ENCODE peak calls at places on chromosomes 12 and 14, in five cellular contexts. One of them, this sample, is unnamed. For H3K4me1, the result is how much of the 10 kb centered on the place peaks cover.

GRCh38 chr12:98544741-98545140 is 29.4 kb downstream of the TMPO start:
- DNase-seq in GM23338: no peak
- DNase-seq in Panc1: no peak
- DNase-seq in SK-N-SH: no peak
- DNase-seq in upper lobe of left lung: no peak
- DNase-seq in this sample: no peak

GRCh38 chr14:94584591-94585280 is 3.5 kb downstream of the SERPINA5 start:
- DNase-seq in GM23338: no peak
- DNase-seq in upper lobe of left lung: no peak
- DNase-seq in SK-N-SH: no peak
- DNase-seq in Panc1: no peak
- DNase-seq in this sample: no peak

GRCh38 chr12:11553871-11554533 is 95.5 kb upstream of the ETV6 start:
- DNase-seq in Panc1: peak
- DNase-seq in upper lobe of left lung: no peak
- DNase-seq in SK-N-SH: peak
- DNase-seq in GM23338: peak
- DNase-seq in this sample: no peak

GRCh38 chr12:105378821-105379400 is 48.4 kb downstream of the C12orf75 start:
- DNase-seq in Panc1: no peak
- DNase-seq in upper lobe of left lung: no peak
- DNase-seq in GM23338: no peak
- DNase-seq in SK-N-SH: peak
- DNase-seq in this sample: no peak

GRCh38 chr14:94685166-94685581 is 73.0 kb downstream of the SERPINA3 start:
- DNase-seq in GM23338: peak
- DNase-seq in upper lobe of left lung: no peak
- DNase-seq in Panc1: no peak
- DNase-seq in SK-N-SH: peak
- DNase-seq in this sample: peak

GRCh38 chr14:78450945-78451344 is 280.8 kb downstream of the NRXN3 start:
- DNase-seq in Panc1: no peak
- DNase-seq in SK-N-SH: no peak
- DNase-seq in upper lobe of left lung: no peak
- DNase-seq in GM23338: no peak
- DNase-seq in this sample: no peak

GRCh38 chr12:51098611-51099010 is 15.2 kb upstream of the CSRNP2 start:
- DNase-seq in SK-N-SH: no peak
- DNase-seq in GM23338: no peak
- DNase-seq in upper lobe of left lung: no peak
- DNase-seq in Panc1: no peak
- DNase-seq in this sample: no peak

GRCh38 chr12:10031318-10031717 is 836 bp downstream of the CLEC9A start:
- DNase-seq in upper lobe of left lung: no peak
- DNase-seq in GM23338: peak
- DNase-seq in SK-N-SH: no peak
- DNase-seq in Panc1: no peak
- DNase-seq in this sample: no peak

GRCh38 chr14:105141486-105142281 is 26.9 kb downstream of the JAG2 start:
- DNase-seq in Panc1: no peak
- DNase-seq in SK-N-SH: no peak
- DNase-seq in upper lobe of left lung: peak
- DNase-seq in GM23338: no peak
- DNase-seq in this sample: peak

GRCh38 chr12:120851444-120851843 is 52.7 kb downstream of the SPPL3 start:
- DNase-seq in Panc1: no peak
- DNase-seq in GM23338: no peak
- DNase-seq in SK-N-SH: no peak
- DNase-seq in upper lobe of left lung: no peak
- DNase-seq in this sample: no peak

GRCh38 chr14:99605299-99605961 is 1.4 kb upstream of the CCDC85C start:
- DNase-seq in upper lobe of left lung: peak
- DNase-seq in SK-N-SH: peak
- DNase-seq in GM23338: peak
- DNase-seq in Panc1: no peak
- DNase-seq in this sample: peak

GRCh38 chr14:77000340-77001235 is 27.9 kb downstream of the IRF2BPL start:
- DNase-seq in GM23338: peak
- DNase-seq in upper lobe of left lung: no peak
- DNase-seq in SK-N-SH: peak
- DNase-seq in Panc1: no peak
- DNase-seq in this sample: no peak

GRCh38 chr12:120534703-120535655 is 823 bp downstream of the RNF10 start:
- DNase-seq in SK-N-SH: peak
- DNase-seq in upper lobe of left lung: no peak
- DNase-seq in GM23338: peak
- DNase-seq in Panc1: no peak
- DNase-seq in this sample: peak

GRCh38 chr14:68584786-68585185 is 208.1 kb downstream of the ZFP36L1 start:
- DNase-seq in Panc1: no peak
- DNase-seq in GM23338: no peak
- DNase-seq in SK-N-SH: no peak
- DNase-seq in upper lobe of left lung: no peak
- DNase-seq in this sample: no peak

GRCh38 chr12:12683298-12683697 is 12.7 kb downstream of the GPR19 start:
- DNase-seq in GM23338: no peak
- DNase-seq in SK-N-SH: no peak
- DNase-seq in Panc1: no peak
- DNase-seq in upper lobe of left lung: no peak
- DNase-seq in this sample: no peak

GRCh38 chr12:113727651-113728061 is 238.5 kb downstream of the RBM19 start:
- DNase-seq in Panc1: peak
- DNase-seq in GM23338: no peak
- DNase-seq in upper lobe of left lung: no peak
- DNase-seq in SK-N-SH: no peak
- DNase-seq in this sample: no peak

GRCh38 chr12:12902036-12902435 is 10.7 kb downstream of the GPRC5A start:
- DNase-seq in SK-N-SH: no peak
- DNase-seq in Panc1: no peak
- DNase-seq in upper lobe of left lung: no peak
- DNase-seq in GM23338: no peak
- DNase-seq in this sample: no peak

GRCh38 chr14:31740688-31741087 is 179.5 kb downstream of the NUBPL start:
- DNase-seq in upper lobe of left lung: no peak
- DNase-seq in SK-N-SH: no peak
- DNase-seq in GM23338: no peak
- DNase-seq in Panc1: no peak
- DNase-seq in this sample: no peak

GRCh38 chr12:12172106-12172511 is 94.7 kb downstream of the LRP6 start:
- DNase-seq in SK-N-SH: no peak
- DNase-seq in GM23338: no peak
- DNase-seq in Panc1: no peak
- DNase-seq in upper lobe of left lung: no peak
- DNase-seq in this sample: no peak

GRCh38 chr14:67187210-67187609 is 2.0 kb upstream of the GARIN2 start:
- DNase-seq in upper lobe of left lung: no peak
- DNase-seq in Panc1: peak
- DNase-seq in SK-N-SH: no peak
- DNase-seq in GM23338: no peak
- DNase-seq in this sample: no peak

GRCh38 chr14:51304428-51304827 is 64.4 kb downstream of the TMX1 start:
- DNase-seq in Panc1: no peak
- DNase-seq in GM23338: peak
- DNase-seq in upper lobe of left lung: no peak
- DNase-seq in SK-N-SH: no peak
- DNase-seq in this sample: no peak

GRCh38 chr12:112153181-112153899 is 28.0 kb downstream of the TRAFD1 start:
- DNase-seq in upper lobe of left lung: no peak
- DNase-seq in Panc1: no peak
- DNase-seq in GM23338: no peak
- DNase-seq in SK-N-SH: no peak
- DNase-seq in this sample: no peak
- TF ChIP-seq POLR2AphosphoS5 in upper lobe of left lung: no peak
- TF ChIP-seq POLR2AphosphoS5 in Panc1: no peak
- TF ChIP-seq POLR2AphosphoS5 in GM23338: no peak
- TF ChIP-seq POLR2AphosphoS5 in SK-N-SH: no peak
- TF ChIP-seq POLR2AphosphoS5 in this sample: no peak

GRCh38 chr12:69897744-69898143 is 72.7 kb downstream of the MYRFL start:
- DNase-seq in Panc1: no peak
- DNase-seq in upper lobe of left lung: no peak
- DNase-seq in SK-N-SH: no peak
- DNase-seq in GM23338: peak
- DNase-seq in this sample: no peak

GRCh38 chr12:69901141-69901900 is 76.3 kb downstream of the MYRFL start:
- DNase-seq in SK-N-SH: no peak
- DNase-seq in Panc1: no peak
- DNase-seq in upper lobe of left lung: no peak
- DNase-seq in GM23338: no peak
- DNase-seq in this sample: no peak

GRCh38 chr12:69900720-69901131 is 75.7 kb downstream of the MYRFL start:
- DNase-seq in SK-N-SH: peak
- DNase-seq in upper lobe of left lung: no peak
- DNase-seq in Panc1: no peak
- DNase-seq in GM23338: peak
- DNase-seq in this sample: no peak

GRCh38 chr12:69896653-69897381 is 71.8 kb downstream of the MYRFL start:
- DNase-seq in SK-N-SH: no peak
- DNase-seq in GM23338: peak
- DNase-seq in Panc1: no peak
- DNase-seq in upper lobe of left lung: no peak
- DNase-seq in this sample: no peak

GRCh38 chr12:69898236-69898635 is 73.2 kb downstream of the MYRFL start:
- DNase-seq in upper lobe of left lung: no peak
- DNase-seq in Panc1: no peak
- DNase-seq in GM23338: no peak
- DNase-seq in SK-N-SH: no peak
- DNase-seq in this sample: no peak
- H3K27ac ChIP-seq in upper lobe of left lung: no peak
- H3K27ac ChIP-seq in Panc1: no peak
- H3K27ac ChIP-seq in GM23338: no peak
- H3K27ac ChIP-seq in SK-N-SH: no peak
- H3K27ac ChIP-seq in this sample: no peak

GRCh38 chr12:49292729-49293055 is 2.3 kb upstream of the PRPH start:
- DNase-seq in GM23338: no peak
- DNase-seq in SK-N-SH: peak
- DNase-seq in upper lobe of left lung: no peak
- DNase-seq in Panc1: no peak
- DNase-seq in this sample: no peak
- H3K4me1 ChIP-seq in GM23338: under half
- H3K4me1 ChIP-seq in SK-N-SH: under half
- H3K4me1 ChIP-seq in upper lobe of left lung: under half
- H3K4me1 ChIP-seq in Panc1: under half
- H3K4me1 ChIP-seq in this sample: half or more

GRCh38 chr12:56110571-56110970 is 5.9 kb upstream of the RPL41 start:
- DNase-seq in SK-N-SH: no peak
- DNase-seq in upper lobe of left lung: no peak
- DNase-seq in Panc1: no peak
- DNase-seq in GM23338: no peak
- DNase-seq in this sample: no peak

GRCh38 chr12:56115329-56115728 is 1.1 kb upstream of the RPL41 start:
- DNase-seq in GM23338: peak
- DNase-seq in upper lobe of left lung: no peak
- DNase-seq in Panc1: no peak
- DNase-seq in SK-N-SH: no peak
- DNase-seq in this sample: no peak

GRCh38 chr12:56117778-56118687 is at the start of gene ZC3H10:
- DNase-seq in upper lobe of left lung: peak
- DNase-seq in GM23338: peak
- DNase-seq in SK-N-SH: peak
- DNase-seq in Panc1: peak
- DNase-seq in this sample: peak

GRCh38 chr12:56116267-56117081 is at the start of gene RPL41:
- DNase-seq in Panc1: peak
- DNase-seq in GM23338: peak
- DNase-seq in SK-N-SH: peak
- DNase-seq in upper lobe of left lung: peak
- DNase-seq in this sample: peak

GRCh38 chr12:56114084-56114483 is 2.3 kb upstream of the RPL41 start:
- DNase-seq in SK-N-SH: no peak
- DNase-seq in Panc1: no peak
- DNase-seq in GM23338: no peak
- DNase-seq in upper lobe of left lung: no peak
- DNase-seq in this sample: no peak
- TF ChIP-seq POLR2AphosphoS5 in SK-N-SH: no peak
- TF ChIP-seq POLR2AphosphoS5 in Panc1: no peak
- TF ChIP-seq POLR2AphosphoS5 in GM23338: no peak
- TF ChIP-seq POLR2AphosphoS5 in upper lobe of left lung: no peak
- TF ChIP-seq POLR2AphosphoS5 in this sample: no peak

GRCh38 chr12:1992732-1993131 is 11.5 kb downstream of the DCP1B start:
- DNase-seq in upper lobe of left lung: no peak
- DNase-seq in Panc1: no peak
- DNase-seq in SK-N-SH: no peak
- DNase-seq in GM23338: no peak
- DNase-seq in this sample: no peak

GRCh38 chr12:1994429-1995143 is 9.7 kb downstream of the DCP1B start:
- DNase-seq in upper lobe of left lung: no peak
- DNase-seq in Panc1: no peak
- DNase-seq in GM23338: peak
- DNase-seq in SK-N-SH: no peak
- DNase-seq in this sample: no peak

GRCh38 chr12:1993341-1993740 is 10.9 kb downstream of the DCP1B start:
- DNase-seq in SK-N-SH: no peak
- DNase-seq in Panc1: peak
- DNase-seq in upper lobe of left lung: no peak
- DNase-seq in GM23338: no peak
- DNase-seq in this sample: no peak

GRCh38 chr12:1995205-1995896 is 8.9 kb downstream of the DCP1B start:
- DNase-seq in upper lobe of left lung: no peak
- DNase-seq in SK-N-SH: no peak
- DNase-seq in Panc1: no peak
- DNase-seq in GM23338: no peak
- DNase-seq in this sample: no peak

GRCh38 chr12:1993871-1994371 is 10.3 kb downstream of the DCP1B start:
- DNase-seq in SK-N-SH: no peak
- DNase-seq in upper lobe of left lung: no peak
- DNase-seq in GM23338: no peak
- DNase-seq in Panc1: peak
- DNase-seq in this sample: no peak
- H3K27ac ChIP-seq in SK-N-SH: peak
- H3K27ac ChIP-seq in upper lobe of left lung: peak
- H3K27ac ChIP-seq in GM23338: no peak
- H3K27ac ChIP-seq in Panc1: no peak
- H3K27ac ChIP-seq in this sample: peak

DNA sequence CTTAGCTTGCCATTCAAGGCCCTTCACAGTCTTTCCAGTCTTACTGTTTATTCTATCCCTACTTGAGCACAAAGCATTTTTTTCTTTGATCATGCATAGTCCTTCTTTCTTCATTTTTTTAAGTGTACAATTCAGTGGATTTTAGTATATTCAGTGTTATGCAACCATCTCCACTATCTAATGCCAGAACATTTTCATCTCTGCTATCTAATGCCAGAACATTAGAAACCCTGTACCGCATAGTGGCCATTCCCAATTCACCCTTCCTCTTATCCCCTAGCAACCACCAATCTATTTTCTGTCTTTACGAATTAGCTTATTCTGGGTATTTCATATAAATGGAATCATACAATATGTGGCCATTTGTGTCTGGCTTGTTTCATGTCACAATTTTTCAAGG is 13.4 kb downstream of the LPCAT3 start:
- DNase-seq in Panc1: no peak
- DNase-seq in GM23338: no peak
- DNase-seq in SK-N-SH: no peak
- DNase-seq in upper lobe of left lung: no peak
- DNase-seq in this sample: no peak
- H3K4me1 ChIP-seq in Panc1: under half
- H3K4me1 ChIP-seq in GM23338: under half
- H3K4me1 ChIP-seq in SK-N-SH: under half
- H3K4me1 ChIP-seq in upper lobe of left lung: under half
- H3K4me1 ChIP-seq in this sample: under half